ENCODE peak calls at places on chromosomes 6 and 20, in ten cellular contexts. A, H, Z, Y, B, L, G, K, U and J are unnamed samples.

GRCh38 chr6:163383912-163384311 is 30.6 kb upstream of the QKI start:
- DNase-seq in H (no peak), Z (no peak), A (no peak), G (no peak), K (no peak), B (no peak), L (no peak), U (no peak), Y (no peak), J (no peak)

GRCh38 chr6:166830185-166830890 is 126.0 kb downstream of the RNASET2 start:
- DNase-seq in B (no peak), A (no peak), Y (no peak), Z (no peak), L (no peak), K (no peak), U (no peak), H (no peak), G (peak; percentile 42), J (peak; percentile 63)

GRCh38 chr6:151808331-151809241 is 1.1 kb downstream of the ESR1 start:
- DNase-seq in K (no peak), L (no peak), Y (no peak), B (no peak), H (peak; percentile 3), A (no peak), Z (no peak), U (no peak), G (no peak), J (no peak)

GRCh38 chr6:143973097-143973979 is 34.7 kb downstream of the PLAGL1 start:
- DNase-seq in Z (no peak), H (no peak), K (no peak), B (no peak), A (no peak), G (no peak), Y (no peak), U (no peak), L (no peak), J (no peak)

GRCh38 chr6:82283771-82284420 is 36.4 kb upstream of the IBTK start:
- DNase-seq in H (no peak), K (no peak), L (no peak), Z (no peak), Y (no peak), A (no peak), G (no peak), U (no peak), B (no peak), J (no peak)

GRCh38 chr20:62191781-62192559 is 9.1 kb downstream of the MTG2 start:
- DNase-seq in L (no peak), B (no peak), U (no peak), Z (no peak), Y (no peak), G (no peak), K (no peak), A (no peak), H (no peak), J (no peak)

GRCh38 chr20:57048027-57048869 is 218.2 kb downstream of the BMP7 start:
- DNase-seq in K (no peak), L (peak; percentile 33), B (no peak), Z (no peak), H (peak; percentile 13), Y (no peak), A (no peak), U (no peak), G (peak; percentile 5), J (no peak)

GRCh38 chr6:106804238-106805016 is 170.1 kb downstream of the CD24 start:
- DNase-seq in L (no peak), Y (no peak), B (no peak), K (no peak), U (no peak), Z (no peak), A (no peak), G (no peak), H (no peak), J (no peak)

GRCh38 chr6:33744001-33744848 is 2.5 kb downstream of the IP6K3 start:
- DNase-seq in H (peak; percentile 83), Y (peak; percentile 53), G (peak; percentile 80), Z (peak; percentile 90), L (peak; percentile 60), K (peak; percentile 70), U (peak; percentile 95), B (peak; percentile 68), A (peak; percentile 57), J (peak; percentile 85)

GRCh38 chr6:77092971-77093370 is 370.3 kb downstream of the HTR1B start:
- DNase-seq in H (peak; percentile 76), Y (no peak), A (no peak), B (no peak), U (no peak), Z (no peak), L (no peak), K (no peak), G (no peak), J (no peak)

GRCh38 chr6:131014080-131014776 is 48.8 kb downstream of the EPB41L2 start:
- DNase-seq in B (no peak), U (no peak), L (no peak), Y (no peak), A (no peak), H (peak; percentile 66), G (no peak), Z (no peak), K (no peak), J (no peak)

GRCh38 chr6:26257272-26257671 is 107.7 kb upstream of the BTN3A2 start:
- DNase-seq in L (no peak), H (no peak), Y (no peak), U (no peak), B (no peak), A (no peak), Z (no peak), K (no peak), G (no peak), J (no peak)

GRCh38 chr6:93391982-93392381 is 27.4 kb downstream of the EPHA7 start:
- DNase-seq in A (no peak), G (no peak), Z (no peak), B (no peak), L (no peak), U (no peak), H (no peak), Y (no peak), K (no peak), J (no peak)

GRCh38 chr20:8388707-8389106 is 256.6 kb downstream of the PLCB1 start:
- DNase-seq in U (no peak), G (no peak), K (no peak), L (no peak), H (peak; percentile 37), B (no peak), Y (no peak), Z (no peak), A (no peak), J (no peak)

GRCh38 chr6:111105578-111105977 is 18.3 kb downstream of the SLC16A10 start:
- DNase-seq in U (no peak), G (peak; percentile 30), H (peak; percentile 32), Y (no peak), L (no peak), A (no peak), K (no peak), Z (no peak), B (no peak), J (no peak)

GRCh38 chr20:36856196-36856595 is 19.7 kb upstream of the TLDC2 start:
- DNase-seq in G (no peak), Z (no peak), Y (no peak), H (peak; percentile 58), U (no peak), A (no peak), B (no peak), L (no peak), K (no peak), J (no peak)

GRCh38 chr6:140252099-140252498 is 877.7 kb upstream of the CITED2 start:
- DNase-seq in Z (no peak), A (no peak), B (no peak), Y (no peak), K (no peak), G (no peak), U (no peak), L (no peak), H (no peak), J (no peak)

GRCh38 chr6:107931894-107932293 is 26.1 kb downstream of the SEC63 start:
- DNase-seq in H (no peak), K (no peak), G (no peak), U (no peak), L (no peak), B (no peak), A (no peak), Z (no peak), Y (no peak), J (no peak)

GRCh38 chr6:110298916-110299315 is 59.2 kb downstream of the METTL24 start:
- DNase-seq in A (no peak), Z (no peak), H (no peak), U (no peak), Y (no peak), K (no peak), G (no peak), L (no peak), B (no peak), J (no peak)